ENCODE peak calls at places on chromosomes 4 and X, in five cellular contexts. Q is colonic mucosa, S is cardiac muscle cell, C is heart left ventricle, G is tibial nerve. K is an unnamed sample. For H3K36me3 and H3K27me3, the result is how much of the 10 kb centered on the place peaks cover.

GRCh38 chr4:40838742-40839141 is 89.0 kb downstream of the NSUN7 start:
- DNase-seq in Q (no peak), S (no peak), C (no peak), G (no peak), K (no peak)

GRCh38 chr4:65399131-65399530 is 271.2 kb downstream of the EPHA5 start:
- DNase-seq in Q (no peak), S (no peak), C (no peak), G (no peak), K (no peak)

GRCh38 chrX:24498975-24499374 is 33.9 kb downstream of the PDK3 start:
- DNase-seq in Q (no peak), S (peak), C (no peak), G (no peak), K (no peak)

GRCh38 chrX:49257846-49258748 is 6.4 kb downstream of the FOXP3 start:
- DNase-seq in Q (no peak), S (no peak), C (no peak), G (no peak), K (no peak)

GRCh38 chr4:32172761-32173160 is 1452.6 kb downstream of the PCDH7 start:
- DNase-seq in Q (no peak), S (no peak), C (no peak), G (no peak), K (no peak)

GRCh38 chrX:13676885-13677284 is 12.0 kb upstream of the RAB9A start:
- DNase-seq in Q (no peak), S (no peak), C (no peak), G (no peak), K (no peak)

GRCh38 chr4:46975144-46975543 is 18.2 kb downstream of the GABRA4 start:
- DNase-seq in Q (no peak), S (no peak), C (no peak), G (no peak), K (no peak)

GRCh38 chr4:47640911-47641310 is 155.8 kb downstream of the ATP10D start:
- DNase-seq in Q (no peak), S (no peak), C (no peak), G (no peak), K (no peak)

GRCh38 chrX:130211415-130212186 is 39.8 kb downstream of the RAB33A start:
- DNase-seq in Q (no peak), S (no peak), C (no peak), G (no peak), K (no peak)

GRCh38 chrX:72358313-72358712 is 52.6 kb upstream of the CITED1 start:
- DNase-seq in Q (no peak), S (no peak), C (no peak), G (no peak), K (no peak)

GRCh38 chrX:53674581-53674980 is 11.9 kb downstream of the HUWE1 start:
- DNase-seq in Q (no peak), S (no peak), C (no peak), G (no peak), K (no peak)
- H3K36me3 ChIP-seq in Q (under half), S (under half), C (under half), G (under half), K (under half)

GRCh38 chr4:92317047-92317446 is 13.3 kb downstream of the GRID2 start:
- DNase-seq in Q (no peak), S (no peak), C (no peak), G (no peak), K (no peak)
- H3K27me3 ChIP-seq in Q (under half), S (under half), C (under half), G (under half), K (under half)

GRCh38 chrX:11462136-11462535 is 168.9 kb downstream of the AMELX start:
- DNase-seq in Q (no peak), S (no peak), C (no peak), G (no peak), K (peak)

GRCh38 chrX:11462648-11463047 is 169.4 kb downstream of the AMELX start:
- DNase-seq in Q (no peak), S (peak), C (no peak), G (no peak), K (no peak)

GRCh38 chrX:11458175-11458574 is 165.0 kb downstream of the AMELX start:
- DNase-seq in Q (no peak), S (no peak), C (no peak), G (no peak), K (no peak)

GRCh38 chrX:11461181-11462001 is 168.2 kb downstream of the AMELX start:
- DNase-seq in Q (no peak), S (no peak), C (no peak), G (no peak), K (peak)

GRCh38 chrX:11460347-11460746 is 167.1 kb downstream of the AMELX start:
- DNase-seq in Q (no peak), S (no peak), C (no peak), G (no peak), K (no peak)
- H3K36me3 ChIP-seq in Q (under half), S (under half), C (under half), G (under half), K (under half)

GRCh38 chrX:154718607-154719006 is 32.3 kb downstream of the GAB3 start:
- DNase-seq in Q (no peak), S (no peak), C (no peak), G (no peak), K (no peak)
- H3K27me3 ChIP-seq in Q (under half), S (under half), C (under half), G (under half), K (under half)

DNA sequence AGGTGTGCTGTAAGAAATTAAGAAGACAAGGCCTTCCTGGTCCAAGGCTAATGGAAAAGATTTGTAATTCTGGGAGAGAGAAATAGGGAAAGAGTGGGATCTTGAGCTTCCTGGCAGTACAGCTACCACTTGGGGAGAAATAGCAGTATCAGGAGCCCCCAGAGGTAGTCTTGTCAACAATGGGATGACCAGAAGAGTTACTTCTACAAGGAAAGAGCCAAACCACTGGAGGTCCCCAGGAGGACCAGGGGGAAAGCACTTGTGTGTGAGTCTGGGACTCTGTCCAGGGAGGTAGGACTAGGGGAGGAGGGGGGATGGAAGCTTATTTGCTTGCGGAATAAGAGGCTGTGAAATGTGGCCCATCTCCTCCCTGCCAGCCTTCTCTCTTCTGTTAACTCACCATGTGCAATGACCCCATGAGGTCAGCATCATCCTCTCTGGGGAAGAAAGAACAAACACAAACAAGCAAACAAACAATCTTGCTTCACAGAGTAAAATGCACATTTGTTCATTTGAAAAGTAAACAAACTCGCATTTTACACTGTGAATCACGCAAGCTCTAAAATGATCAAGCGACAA is 160.1 kb downstream of the STK32B start:
- DNase-seq in Q (no peak), S (no peak), C (no peak), G (no peak), K (no peak)
- H3K36me3 ChIP-seq in Q (under half), S (under half), C (under half), G (under half), K (under half)

GRCh38 chrX:110671068-110671803 is 124.4 kb downstream of the CHRDL1 start:
- DNase-seq in Q (no peak), S (no peak), C (no peak), G (no peak), K (no peak)
- H3K27me3 ChIP-seq in Q (under half), S (under half), C (under half), G (under half), K (under half)

DNA sequence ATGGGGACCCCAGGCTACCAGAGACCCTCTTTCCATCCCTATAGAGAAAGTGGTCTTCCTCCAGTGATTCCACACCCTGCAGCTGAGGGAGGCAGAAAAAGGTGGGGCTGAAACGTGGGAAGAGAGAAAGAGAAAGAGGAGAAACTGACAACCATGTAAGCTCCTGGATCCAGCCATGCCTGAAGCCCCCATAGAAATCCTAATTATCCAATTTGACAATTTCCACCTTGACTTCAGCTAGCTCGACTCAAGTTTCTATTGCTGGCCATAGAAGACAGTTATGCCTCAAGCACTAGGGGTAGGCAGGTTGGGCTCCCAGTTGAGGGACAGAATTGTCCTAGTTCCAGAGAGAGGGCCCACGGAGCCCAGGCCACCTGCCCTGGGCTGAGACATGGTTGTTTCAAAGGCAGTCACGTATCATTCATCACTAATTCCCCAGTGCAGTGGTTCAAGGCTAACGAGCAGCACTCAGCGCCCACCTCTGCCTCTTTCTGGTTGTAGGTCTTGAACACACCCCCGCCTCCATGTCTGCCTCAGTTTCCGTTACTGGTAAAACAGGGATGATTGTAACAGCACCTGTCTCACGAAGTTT is 39.8 kb upstream of the ASMTL start:
- DNase-seq in Q (no peak), S (no peak), C (no peak), G (no peak), K (no peak)
- H3K36me3 ChIP-seq in Q (under half), S (under half), C (under half), G (under half), K (under half)

GRCh38 chr4:183855651-183856190 is 49.4 kb upstream of the STOX2 start:
- DNase-seq in Q (no peak), S (peak), C (no peak), G (no peak), K (no peak)

GRCh38 chr4:183857040-183857439 is 48.1 kb upstream of the STOX2 start:
- DNase-seq in Q (no peak), S (no peak), C (no peak), G (no peak), K (no peak)

GRCh38 chr4:183848762-183849161 is 56.3 kb upstream of the STOX2 start:
- DNase-seq in Q (no peak), S (no peak), C (no peak), G (no peak), K (no peak)

GRCh38 chr4:183858011-183858615 is 47.0 kb upstream of the STOX2 start:
- DNase-seq in Q (no peak), S (no peak), C (no peak), G (no peak), K (no peak)

GRCh38 chr4:183852910-183853555 is 52.1 kb upstream of the STOX2 start:
- DNase-seq in Q (no peak), S (no peak), C (no peak), G (no peak), K (no peak)
- H3K27me3 ChIP-seq in Q (under half), S (under half), C (under half), G (under half), K (under half)

GRCh38 chr4:2822461-2823300 is 21.0 kb upstream of the ADD1 start:
- DNase-seq in Q (no peak), S (no peak), C (peak), G (no peak), K (no peak)

GRCh38 chr4:2823301-2823670 is 20.4 kb upstream of the ADD1 start:
- DNase-seq in Q (no peak), S (no peak), C (peak), G (no peak), K (no peak)

GRCh38 chr4:2825184-2825506 is 18.5 kb upstream of the ADD1 start:
- DNase-seq in Q (no peak), S (no peak), C (no peak), G (no peak), K (no peak)

GRCh38 chr4:2824329-2825183 is 19.1 kb upstream of the ADD1 start:
- DNase-seq in Q (no peak), S (no peak), C (peak), G (no peak), K (no peak)

GRCh38 chr4:2823671-2824328 is 19.8 kb upstream of the ADD1 start:
- DNase-seq in Q (no peak), S (no peak), C (peak), G (no peak), K (no peak)
- H3K36me3 ChIP-seq in Q (under half), S (under half), C (under half), G (under half), K (under half)

GRCh38 chrX:15909605-15910004 is 55.0 kb upstream of the AP1S2 start:
- DNase-seq in Q (no peak), S (no peak), C (no peak), G (no peak), K (no peak)

GRCh38 chrX:15913161-15913560 is 58.5 kb upstream of the AP1S2 start:
- DNase-seq in Q (no peak), S (no peak), C (no peak), G (no peak), K (no peak)

GRCh38 chrX:15911729-15912550 is 57.3 kb upstream of the AP1S2 start:
- DNase-seq in Q (no peak), S (no peak), C (no peak), G (no peak), K (no peak)

GRCh38 chrX:15906544-15906943 is 51.9 kb upstream of the AP1S2 start:
- DNase-seq in Q (no peak), S (no peak), C (no peak), G (no peak), K (no peak)

GRCh38 chrX:15908891-15909290 is 54.3 kb upstream of the AP1S2 start:
- DNase-seq in Q (no peak), S (no peak), C (no peak), G (no peak), K (no peak)
- H3K27me3 ChIP-seq in Q (under half), S (under half), C (under half), G (under half), K (under half)

K was measured in Caco-2.